ENCODE peak calls at places on chromosomes 6 and 20, in five cellular contexts. V, C, T, W and Z are unnamed samples.
A peak's percentile ranks its signal among the peaks of the same experiment; 100 is the strongest.

GRCh38 chr6:123380257-123380656 is 256.5 kb downstream of the TRDN start:
- DNase-seq in W (peak; percentile 24), V (peak; percentile 1), T (no peak), C (no peak), Z (no peak)

GRCh38 chr6:88144637-88145297 is 21.4 kb downstream of the CNR1 start:
- DNase-seq in T (no peak), W (no peak), V (no peak), C (no peak), Z (no peak)

GRCh38 chr6:25006565-25007001 is 70.8 kb upstream of the RIPOR2 start:
- DNase-seq in W (peak; percentile 85), T (peak; percentile 77), C (peak; percentile 52), V (peak; percentile 74), Z (peak; percentile 77)

GRCh38 chr6:138518054-138518453 is 18.8 kb upstream of the NHSL1 start:
- DNase-seq in W (no peak), C (no peak), T (no peak), V (no peak), Z (no peak)

GRCh38 chr6:17705778-17706579 is 746 bp downstream of the NUP153 start:
- DNase-seq in V (peak; percentile 55), C (peak; percentile 40), W (peak; percentile 76), T (peak; percentile 41), Z (no peak)

GRCh38 chr6:148179786-148180185 is 162.9 kb upstream of the SASH1 start:
- DNase-seq in V (peak; percentile 20), T (no peak), W (peak; percentile 65), C (peak; percentile 18), Z (no peak)

GRCh38 chr20:34883809-34884208 is 7.4 kb downstream of the ACSS2 start:
- DNase-seq in V (no peak), C (no peak), T (no peak), W (no peak), Z (no peak)

GRCh38 chr6:146931214-146931613 is 273.0 kb upstream of the STXBP5 start:
- DNase-seq in V (no peak), T (no peak), W (peak; percentile 21), C (no peak), Z (no peak)

GRCh38 chr6:20833881-20834515 is 299.7 kb downstream of the CDKAL1 start:
- DNase-seq in V (no peak), T (no peak), C (no peak), W (no peak), Z (no peak)

GRCh38 chr20:33209789-33210188 is 7.4 kb upstream of the BPIFA3 start:
- DNase-seq in V (peak; percentile 40), T (peak; percentile 35), W (peak; percentile 59), C (peak; percentile 63), Z (no peak)

GRCh38 chr6:33632603-33633039 is 11.5 kb downstream of the ITPR3 start:
- DNase-seq in C (peak; percentile 41), V (no peak), T (no peak), W (peak; percentile 52), Z (peak; percentile 76)

GRCh38 chr20:25048519-25048952 is 9.4 kb downstream of the ACSS1 start:
- DNase-seq in C (no peak), V (no peak), T (peak; percentile 22), W (no peak), Z (peak; percentile 54)

GRCh38 chr6:170017603-170018274 is 266.3 kb downstream of the ERMARD start:
- DNase-seq in T (no peak), W (no peak), V (no peak), C (no peak), Z (no peak)

GRCh38 chr6:24125980-24126379 is at the start of gene NRSN1:
- DNase-seq in W (no peak), C (no peak), V (no peak), T (no peak), Z (no peak)

GRCh38 chr20:33669873-33670640 is 3.3 kb downstream of the ACTL10 start:
- DNase-seq in T (no peak), C (no peak), W (no peak), V (no peak), Z (no peak)

GRCh38 chr20:62921119-62921687 is 5.1 kb downstream of the DIDO1 start:
- DNase-seq in C (no peak), V (peak; percentile 43), T (no peak), W (peak; percentile 66), Z (peak; percentile 80)

GRCh38 chr6:138996524-138996923 is 8.5 kb upstream of the REPS1 start:
- DNase-seq in C (no peak), W (peak; percentile 64), T (no peak), V (no peak), Z (no peak)

GRCh38 chr6:24667378-24667803 is 514 bp downstream of the ACOT13 start:
- DNase-seq in W (peak; percentile 30), V (peak; percentile 27), T (no peak), C (peak; percentile 6), Z (no peak)

GRCh38 chr6:79307321-79308036 is 73.0 kb upstream of the HMGN3 start:
- DNase-seq in W (peak; percentile 75), T (no peak), V (no peak), C (no peak), Z (no peak)

GRCh38 chr20:58407201-58407873 is 18.3 kb downstream of the VAPB start:
- DNase-seq in W (peak; percentile 84), C (no peak), V (no peak), T (no peak), Z (no peak)

GRCh38 chr20:58374027-58374850 is 14.8 kb upstream of the VAPB start:
- DNase-seq in W (no peak), V (no peak), C (no peak), T (no peak), Z (no peak)

GRCh38 chr20:50786703-50787102 is 8.2 kb upstream of the BCAS4 start:
- DNase-seq in T (no peak), V (no peak), W (no peak), C (no peak), Z (no peak)

GRCh38 chr6:13263669-13264068 is 64.7 kb downstream of the TBC1D7 start:
- DNase-seq in W (no peak), C (no peak), T (no peak), V (no peak), Z (no peak)

GRCh38 chr20:21251278-21251677 is 51.9 kb upstream of the XRN2 start:
- DNase-seq in V (peak; percentile 11), C (no peak), T (no peak), W (no peak), Z (no peak)

GRCh38 chr6:121563286-121563685 is 127.8 kb downstream of the GJA1 start:
- DNase-seq in W (no peak), C (no peak), V (no peak), T (no peak), Z (no peak)

GRCh38 chr20:48791666-48792071 is 36.1 kb downstream of the PREX1 start:
- DNase-seq in T (no peak), C (no peak), W (peak; percentile 76), V (peak; percentile 85), Z (no peak)

GRCh38 chr6:10410214-10410873 is 4.5 kb downstream of the TFAP2A start:
- DNase-seq in V (no peak), W (no peak), C (no peak), T (no peak), Z (no peak)

GRCh38 chr6:167698540-167698939 is 128.2 kb upstream of the AFDN start:
- DNase-seq in V (no peak), C (no peak), W (no peak), T (no peak), Z (no peak)

GRCh38 chr6:81998432-81998831 is 246.0 kb upstream of the TENT5A start:
- DNase-seq in T (no peak), V (peak; percentile 84), C (no peak), W (peak; percentile 89), Z (no peak)

GRCh38 chr6:3388786-3389185 is 68.1 kb downstream of the SLC22A23 start:
- DNase-seq in W (no peak), C (no peak), T (no peak), V (no peak), Z (no peak)

GRCh38 chr6:33949111-33949510 is 145.3 kb upstream of the MLN start:
- DNase-seq in V (no peak), C (no peak), W (no peak), T (no peak), Z (no peak)

GRCh38 chr20:35314460-35315198 is 22.4 kb upstream of the FAM83C start:
- DNase-seq in W (no peak), C (no peak), V (peak; percentile 54), T (no peak), Z (no peak)

DNA sequence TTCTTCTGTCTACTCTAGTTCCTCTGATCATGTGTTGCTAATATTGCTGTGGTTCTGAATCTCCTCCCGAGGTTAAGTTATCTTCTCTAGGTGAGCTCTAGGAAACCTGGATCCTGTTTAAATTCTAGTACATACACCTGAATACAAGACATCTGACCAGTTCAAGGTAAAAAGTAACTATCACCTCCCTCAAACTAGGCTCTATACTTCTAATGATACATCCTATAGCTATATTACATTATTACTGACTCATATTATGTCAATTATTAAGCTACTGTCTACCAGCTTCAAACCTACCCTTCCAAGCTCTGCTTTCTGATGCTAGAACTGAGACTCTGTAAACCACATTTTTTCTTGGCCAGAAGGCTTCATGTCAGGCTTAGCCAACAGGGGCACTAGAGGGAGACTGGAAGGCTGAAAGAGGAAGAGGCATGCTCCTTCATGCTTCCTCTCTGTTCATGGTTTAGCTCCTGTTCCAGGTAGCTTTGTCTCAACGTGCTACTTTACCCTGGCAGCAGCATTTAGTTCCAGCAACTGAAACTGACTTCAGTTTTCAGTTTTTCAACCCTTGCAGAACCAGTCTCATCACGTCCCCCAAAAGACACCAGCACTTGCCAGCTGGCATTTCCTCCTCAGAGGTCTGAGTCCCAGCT is 148.4 kb upstream of the TOP1 start:
- DNase-seq in W (no peak), V (no peak), T (no peak), C (no peak), Z (no peak)
- TF ChIP-seq CTCF in W (no peak), V (no peak), T (no peak), C (no peak), Z (no peak)

DNA sequence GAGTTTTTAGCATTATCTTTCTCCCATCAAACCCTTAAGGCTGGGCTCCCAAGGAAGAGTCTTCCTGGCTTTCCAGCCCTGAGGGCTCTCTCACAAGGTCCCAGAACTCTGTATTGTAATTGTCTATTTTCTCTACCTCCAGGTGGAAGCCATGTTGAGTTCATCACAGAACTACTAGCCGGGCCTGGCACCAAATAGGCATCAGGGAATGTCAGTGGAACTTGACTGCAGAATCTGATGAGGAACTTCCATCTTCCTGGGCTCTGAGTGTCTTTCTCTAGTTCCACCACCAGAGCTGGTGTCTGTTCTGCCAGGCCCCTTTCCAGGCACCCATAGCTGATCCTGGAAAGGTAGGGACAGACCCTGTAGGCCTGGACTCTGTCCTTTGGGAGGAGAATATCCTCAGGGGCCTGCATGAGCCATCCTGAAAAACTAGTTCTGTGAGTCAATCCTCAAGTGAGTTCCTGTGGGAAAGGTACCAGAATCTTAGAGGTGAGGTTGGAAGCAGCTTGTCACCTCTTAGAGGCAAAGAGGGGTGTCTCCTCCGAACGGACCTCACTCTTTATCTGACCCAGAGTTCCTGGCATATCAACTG is 11.1 kb upstream of the TOP1 start:
- DNase-seq in T (no peak), V (no peak), W (no peak), C (no peak), Z (no peak)
- TF ChIP-seq CTCF in T (no peak), V (no peak), W (no peak), C (no peak), Z (no peak)

GRCh38 chr6:44497807-44498206 is 110.3 kb downstream of the CDC5L start:
- DNase-seq in C (no peak), W (no peak), T (no peak), V (no peak), Z (no peak)
- TF ChIP-seq CTCF in C (no peak), W (no peak), T (no peak), V (no peak), Z (no peak)

DNA sequence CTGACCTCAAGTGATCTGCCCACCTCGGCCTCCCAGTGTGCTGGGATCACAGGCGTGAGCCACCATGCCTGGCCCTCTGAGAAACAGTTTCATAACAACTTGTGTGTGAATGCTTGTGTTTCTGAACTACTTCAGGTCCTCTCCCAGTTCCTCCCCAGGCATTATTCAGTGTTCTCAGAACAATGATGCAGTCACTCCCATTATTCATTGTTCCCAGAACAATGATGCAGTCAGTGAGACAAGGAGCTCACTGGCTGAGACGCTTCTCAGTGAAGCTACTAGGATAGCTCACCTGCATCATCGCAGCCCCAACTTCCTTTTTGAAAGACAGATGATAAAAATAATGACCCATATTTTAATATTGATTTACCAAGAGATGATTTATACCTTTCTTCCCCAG is 71.5 kb downstream of the NDUFAF5 start:
- DNase-seq in T (no peak), V (no peak), C (no peak), W (peak; percentile 5), Z (no peak)
- TF ChIP-seq CTCF in T (no peak), V (no peak), C (no peak), W (no peak), Z (no peak)